ENCODE peak calls at places on chromosome 15, in six cellular contexts. One of them, this sample, is unnamed.
A peak's percentile ranks its signal among the peaks of the same experiment; 100 is the strongest.

GRCh38 chr15:51229907-51230328 is 108.5 kb downstream of the CYP19A1 start:
- DNase-seq in AG08395: peak; percentile 49
- DNase-seq in lower leg skin: no peak
- DNase-seq in epithelial cell of esophagus: peak; percentile 40
- DNase-seq in NCI-H1436: peak; percentile 21
- DNase-seq in IMR-90: peak; percentile 27
- DNase-seq in this sample: no peak

GRCh38 chr15:37093480-37094410 is 6.6 kb downstream of the MEIS2 start:
- DNase-seq in AG08395: peak; percentile 18
- DNase-seq in lower leg skin: no peak
- DNase-seq in epithelial cell of esophagus: peak; percentile 59
- DNase-seq in NCI-H1436: no peak
- DNase-seq in IMR-90: peak; percentile 69
- DNase-seq in this sample: no peak

GRCh38 chr15:45378149-45378912 is at the start of gene GATM:
- DNase-seq in AG08395: peak; percentile 91
- DNase-seq in lower leg skin: peak; percentile 61
- DNase-seq in epithelial cell of esophagus: peak; percentile 86
- DNase-seq in NCI-H1436: peak; percentile 9
- DNase-seq in IMR-90: peak; percentile 83
- DNase-seq in this sample: peak; percentile 90

GRCh38 chr15:23648920-23649515 is 1.4 kb upstream of the MAGEL2 start:
- DNase-seq in AG08395: peak; percentile 10
- DNase-seq in lower leg skin: no peak
- DNase-seq in epithelial cell of esophagus: peak; percentile 8
- DNase-seq in NCI-H1436: peak; percentile 65
- DNase-seq in IMR-90: no peak
- DNase-seq in this sample: no peak

GRCh38 chr15:93362821-93363220 is 273.8 kb upstream of the RGMA start:
- DNase-seq in AG08395: no peak
- DNase-seq in lower leg skin: no peak
- DNase-seq in epithelial cell of esophagus: no peak
- DNase-seq in NCI-H1436: no peak
- DNase-seq in IMR-90: no peak
- DNase-seq in this sample: no peak

GRCh38 chr15:50774450-50774849 is 8.9 kb upstream of the SPPL2A start:
- DNase-seq in AG08395: no peak
- DNase-seq in lower leg skin: no peak
- DNase-seq in epithelial cell of esophagus: peak; percentile 77
- DNase-seq in NCI-H1436: no peak
- DNase-seq in IMR-90: peak; percentile 58
- DNase-seq in this sample: no peak

GRCh38 chr15:76187151-76187550 is 124.1 kb downstream of the ETFA start:
- DNase-seq in AG08395: no peak
- DNase-seq in lower leg skin: no peak
- DNase-seq in epithelial cell of esophagus: no peak
- DNase-seq in NCI-H1436: no peak
- DNase-seq in IMR-90: no peak
- DNase-seq in this sample: no peak

GRCh38 chr15:90451215-90451850 is 63.3 kb downstream of the IQGAP1 start:
- DNase-seq in AG08395: peak; percentile 20
- DNase-seq in lower leg skin: no peak
- DNase-seq in epithelial cell of esophagus: peak; percentile 61
- DNase-seq in NCI-H1436: peak; percentile 54
- DNase-seq in IMR-90: peak; percentile 87
- DNase-seq in this sample: no peak

GRCh38 chr15:100968043-100968966 is 49.1 kb downstream of the LRRK1 start:
- DNase-seq in AG08395: peak; percentile 50
- DNase-seq in lower leg skin: no peak
- DNase-seq in epithelial cell of esophagus: peak; percentile 32
- DNase-seq in NCI-H1436: no peak
- DNase-seq in IMR-90: peak; percentile 81
- DNase-seq in this sample: no peak

This sample was measured in suprapubic skin.